ENCODE peak calls at places on chromosomes 11 and 22, in ten cellular contexts. I is anterior cingulate cortex; C is activated naive CD8-positive, alpha-beta T cell treated with anti-CD3 and anti-CD28 coated beads, Interleukin-2, amount 50 U/mL, for 24 hours; L is SK-MEL-5; M is HEK293T; T is NK-92 treated with Interleukin-12 subunit alpha and Interleukin-12 subunit beta, amount 100 ng/mL, for 24 hours; J is EH; S is activated T-helper 1 cell treated with Interleukin-2 at 50 U/mL for 16 hours; U is NCI-H1105; Z is GM04503. Q is an unnamed sample.

GRCh38 chr22:21047035-21047661 is 1.4 kb downstream of the LRRC74B start:
- DNase-seq in S (no peak), L (no peak), U (no peak), M (no peak), C (no peak), Z (no peak), I (no peak), T (no peak), J (no peak), Q (no peak)

GRCh38 chr11:128365044-128365443 is 222.3 kb downstream of the ETS1 start:
- DNase-seq in L (peak; percentile 13), M (no peak), I (no peak), T (no peak), S (no peak), J (peak; percentile 82), Z (no peak), C (no peak), U (no peak), Q (no peak)

GRCh38 chr11:32932196-32932595 is 39.6 kb downstream of the QSER1 start:
- DNase-seq in J (no peak), T (no peak), M (no peak), U (no peak), S (no peak), C (no peak), L (no peak), Z (no peak), I (no peak), Q (no peak)

GRCh38 chr11:8989411-8989810 is 14.4 kb downstream of the NRIP3 start:
- DNase-seq in T (no peak), C (no peak), I (no peak), L (no peak), Z (peak; percentile 42), J (peak; percentile 77), U (no peak), M (no peak), S (no peak), Q (no peak)

GRCh38 chr11:1541474-1542204 is 30.4 kb downstream of the DUSP8 start:
- DNase-seq in M (no peak), T (no peak), C (no peak), I (peak; percentile 31), Z (no peak), S (no peak), L (peak; percentile 72), J (no peak), U (no peak), Q (no peak)

GRCh38 chr11:57391546-57391945 is 1.1 kb upstream of the PRG2 start:
- DNase-seq in U (no peak), L (no peak), S (no peak), C (no peak), J (peak; percentile 9), T (no peak), Z (no peak), M (no peak), I (no peak), Q (no peak)

GRCh38 chr22:35510481-35510934 is 30.1 kb upstream of the RASD2 start:
- DNase-seq in Z (peak; percentile 12), M (no peak), I (no peak), U (no peak), J (peak; percentile 73), S (no peak), L (no peak), C (no peak), T (no peak), Q (no peak)

GRCh38 chr11:100925935-100926334 is 203.7 kb downstream of the PGR start:
- DNase-seq in U (no peak), I (no peak), Z (no peak), J (peak; percentile 76), C (no peak), M (no peak), S (no peak), L (peak; percentile 18), T (no peak), Q (no peak)

GRCh38 chr22:29260031-29260560 is 7.7 kb downstream of the RHBDD3 start:
- DNase-seq in M (no peak), J (no peak), I (no peak), C (no peak), L (no peak), T (no peak), Z (no peak), S (no peak), U (no peak), Q (no peak)

GRCh38 chr11:35334385-35335090 is 84.8 kb downstream of the SLC1A2 start:
- DNase-seq in T (peak; percentile 13), I (no peak), U (no peak), C (no peak), M (no peak), S (no peak), J (no peak), Z (no peak), L (no peak), Q (no peak)

GRCh38 chr11:77206264-77207018 is 78.4 kb downstream of the MYO7A start:
- DNase-seq in T (no peak), M (no peak), U (no peak), S (no peak), L (no peak), C (no peak), I (no peak), J (no peak), Z (no peak), Q (peak; percentile 8)

GRCh38 chr22:22156716-22157499 is 87.7 kb upstream of the VPREB1 start:
- DNase-seq in J (peak; percentile 68), U (peak; percentile 45), C (peak; percentile 68), S (peak; percentile 26), M (peak; percentile 84), L (peak; percentile 85), Z (peak; percentile 6), I (no peak), T (peak; percentile 20), Q (peak; percentile 61)

GRCh38 chr11:67998150-67999045 is 5.5 kb downstream of the UNC93B1 start:
- DNase-seq in S (no peak), J (no peak), C (no peak), Z (no peak), L (no peak), U (no peak), T (peak; percentile 29), M (no peak), I (no peak), Q (no peak)

GRCh38 chr11:130533113-130533803 is 84.8 kb downstream of the ADAMTS15 start:
- DNase-seq in T (no peak), Z (no peak), I (no peak), J (no peak), L (no peak), C (no peak), S (no peak), M (peak; percentile 19), U (peak; percentile 2), Q (no peak)

GRCh38 chr22:27491888-27492287 is 309.7 kb downstream of the MN1 start:
- DNase-seq in U (no peak), S (no peak), C (no peak), Z (no peak), T (no peak), L (no peak), J (no peak), I (no peak), M (no peak), Q (no peak)

GRCh38 chr11:7671807-7672206 is 1.5 kb downstream of the CYB5R2 start:
- DNase-seq in S (no peak), L (no peak), C (peak; percentile 40), J (no peak), M (no peak), Z (no peak), T (no peak), I (no peak), U (no peak), Q (peak; percentile 53)

GRCh38 chr11:100467821-100468508 is 219.1 kb upstream of the ARHGAP42 start:
- DNase-seq in J (no peak), U (no peak), T (no peak), I (no peak), M (no peak), C (no peak), L (no peak), S (no peak), Z (no peak), Q (no peak)

GRCh38 chr22:19822301-19823117 is 32.2 kb downstream of the GNB1L start:
- DNase-seq in J (no peak), T (no peak), U (no peak), L (no peak), M (no peak), Z (no peak), I (no peak), S (no peak), C (no peak), Q (peak; percentile 13)

GRCh38 chr11:22634897-22635629 is 9.4 kb upstream of the FANCF start:
- DNase-seq in C (no peak), J (peak; percentile 16), U (peak; percentile 35), M (no peak), L (peak; percentile 40), Z (no peak), T (no peak), I (no peak), S (no peak), Q (no peak)

GRCh38 chr22:23752090-23752691 is 1.3 kb upstream of the ZNF70 start:
- DNase-seq in Z (no peak), S (no peak), M (no peak), J (no peak), U (no peak), I (no peak), L (no peak), T (no peak), C (peak; percentile 21), Q (peak; percentile 54)

GRCh38 chr11:2670541-2671100 is 29.2 kb downstream of the KCNQ1OT1 start:
- DNase-seq in M (no peak), S (no peak), Z (no peak), J (no peak), T (no peak), U (no peak), I (no peak), L (no peak), C (no peak), Q (no peak)

GRCh38 chr22:19120829-19121630 is 1.2 kb downstream of the DGCR2 start:
- DNase-seq in J (peak; percentile 60), M (peak; percentile 52), Z (no peak), S (no peak), T (no peak), L (no peak), C (no peak), U (no peak), I (no peak), Q (no peak)

GRCh38 chr11:120180571-120181445 is 30.0 kb upstream of the OAF start:
- DNase-seq in U (no peak), S (no peak), C (no peak), I (no peak), J (peak; percentile 68), L (no peak), M (no peak), T (no peak), Z (no peak), Q (no peak)

GRCh38 chr11:35615911-35616900 is 2.1 kb upstream of the FJX1 start:
- DNase-seq in C (peak; percentile 6), S (no peak), Z (no peak), M (no peak), T (no peak), U (peak; percentile 57), J (peak; percentile 73), I (no peak), L (peak; percentile 61), Q (no peak)

GRCh38 chr11:59197990-59198389 is 14.7 kb downstream of the MPEG1 start:
- DNase-seq in Z (peak; percentile 50), S (no peak), T (no peak), I (peak; percentile 56), M (no peak), C (no peak), J (peak; percentile 59), L (no peak), U (peak; percentile 65), Q (no peak)

GRCh38 chr22:48475661-48476345 is 1351.9 kb downstream of the BRD1 start:
- DNase-seq in U (no peak), M (no peak), Z (no peak), L (no peak), C (no peak), S (no peak), T (no peak), J (no peak), I (no peak), Q (no peak)

GRCh38 chr22:38222797-38223119 is 21.0 kb downstream of the MAFF start:
- DNase-seq in M (no peak), I (no peak), C (no peak), L (no peak), U (no peak), T (no peak), S (no peak), J (no peak), Z (no peak), Q (no peak)

GRCh38 chr22:36162127-36163034 is 1.8 kb upstream of the APOL3 start:
- DNase-seq in S (no peak), Z (no peak), L (no peak), I (no peak), C (peak; percentile 33), J (no peak), U (no peak), T (peak; percentile 33), M (no peak), Q (peak; percentile 21)

Q was measured in GM12892.